ENCODE peak calls at places on chromosomes 12 and 14, in ten cellular contexts. One of them, this sample, is unnamed.

GRCh38 chr12:5081016-5081415 is 37.3 kb downstream of the KCNA5 start:
- DNase-seq in GM19239: no peak
- DNase-seq in uterus: no peak
- DNase-seq in CD8-positive, alpha-beta memory T cell: no peak
- DNase-seq in AG10803: no peak
- DNase-seq in GDM1: no peak
- DNase-seq in pancreas: no peak
- DNase-seq in activated T-helper 1 cell treated with anti-CD3 and anti-CD28 coated beads, Interleukin-2, amount 50 U/mL, for 16 hours: no peak
- DNase-seq in tibial artery: no peak
- DNase-seq in activated naive CD4-positive, alpha-beta T cell: no peak
- DNase-seq in this sample: no peak

GRCh38 chr14:48350971-48351370 is 675.6 kb upstream of the MDGA2 start:
- DNase-seq in GM19239: no peak
- DNase-seq in uterus: no peak
- DNase-seq in CD8-positive, alpha-beta memory T cell: no peak
- DNase-seq in AG10803: no peak
- DNase-seq in GDM1: no peak
- DNase-seq in pancreas: no peak
- DNase-seq in activated T-helper 1 cell treated with anti-CD3 and anti-CD28 coated beads, Interleukin-2, amount 50 U/mL, for 16 hours: no peak
- DNase-seq in tibial artery: no peak
- DNase-seq in activated naive CD4-positive, alpha-beta T cell: no peak
- DNase-seq in this sample: no peak

GRCh38 chr12:121787063-121787774 is 6.3 kb downstream of the RHOF start:
- DNase-seq in GM19239: no peak
- DNase-seq in uterus: no peak
- DNase-seq in CD8-positive, alpha-beta memory T cell: no peak
- DNase-seq in AG10803: no peak
- DNase-seq in GDM1: no peak
- DNase-seq in pancreas: no peak
- DNase-seq in activated T-helper 1 cell treated with anti-CD3 and anti-CD28 coated beads, Interleukin-2, amount 50 U/mL, for 16 hours: no peak
- DNase-seq in tibial artery: no peak
- DNase-seq in activated naive CD4-positive, alpha-beta T cell: peak
- DNase-seq in this sample: no peak

GRCh38 chr14:106308839-106309389 is 782.5 kb downstream of the TMEM121 start:
- DNase-seq in GM19239: peak
- DNase-seq in uterus: no peak
- DNase-seq in CD8-positive, alpha-beta memory T cell: peak
- DNase-seq in AG10803: no peak
- DNase-seq in GDM1: peak
- DNase-seq in pancreas: peak
- DNase-seq in activated T-helper 1 cell treated with anti-CD3 and anti-CD28 coated beads, Interleukin-2, amount 50 U/mL, for 16 hours: peak
- DNase-seq in tibial artery: no peak
- DNase-seq in activated naive CD4-positive, alpha-beta T cell: peak
- DNase-seq in this sample: no peak

GRCh38 chr14:76531821-76532318 is 155.9 kb downstream of the ESRRB start:
- DNase-seq in GM19239: no peak
- DNase-seq in uterus: no peak
- DNase-seq in CD8-positive, alpha-beta memory T cell: no peak
- DNase-seq in AG10803: no peak
- DNase-seq in GDM1: no peak
- DNase-seq in pancreas: no peak
- DNase-seq in activated T-helper 1 cell treated with anti-CD3 and anti-CD28 coated beads, Interleukin-2, amount 50 U/mL, for 16 hours: no peak
- DNase-seq in tibial artery: no peak
- DNase-seq in activated naive CD4-positive, alpha-beta T cell: no peak
- DNase-seq in this sample: no peak

GRCh38 chr12:570237-570925 is 92.9 kb downstream of the NINJ2 start:
- DNase-seq in GM19239: no peak
- DNase-seq in uterus: peak
- DNase-seq in CD8-positive, alpha-beta memory T cell: no peak
- DNase-seq in AG10803: peak
- DNase-seq in GDM1: no peak
- DNase-seq in pancreas: peak
- DNase-seq in activated T-helper 1 cell treated with anti-CD3 and anti-CD28 coated beads, Interleukin-2, amount 50 U/mL, for 16 hours: no peak
- DNase-seq in tibial artery: peak
- DNase-seq in activated naive CD4-positive, alpha-beta T cell: no peak
- DNase-seq in this sample: peak

GRCh38 chr14:85566603-85567002 is 36.7 kb downstream of the FLRT2 start:
- DNase-seq in GM19239: no peak
- DNase-seq in uterus: no peak
- DNase-seq in CD8-positive, alpha-beta memory T cell: no peak
- DNase-seq in AG10803: peak
- DNase-seq in GDM1: no peak
- DNase-seq in pancreas: no peak
- DNase-seq in activated T-helper 1 cell treated with anti-CD3 and anti-CD28 coated beads, Interleukin-2, amount 50 U/mL, for 16 hours: no peak
- DNase-seq in tibial artery: no peak
- DNase-seq in activated naive CD4-positive, alpha-beta T cell: no peak
- DNase-seq in this sample: no peak

GRCh38 chr14:78340250-78340649 is 170.1 kb downstream of the NRXN3 start:
- DNase-seq in GM19239: no peak
- DNase-seq in uterus: no peak
- DNase-seq in CD8-positive, alpha-beta memory T cell: no peak
- DNase-seq in AG10803: no peak
- DNase-seq in GDM1: no peak
- DNase-seq in pancreas: no peak
- DNase-seq in activated T-helper 1 cell treated with anti-CD3 and anti-CD28 coated beads, Interleukin-2, amount 50 U/mL, for 16 hours: no peak
- DNase-seq in tibial artery: no peak
- DNase-seq in activated naive CD4-positive, alpha-beta T cell: no peak
- DNase-seq in this sample: no peak

GRCh38 chr12:20154060-20154459 is 214.3 kb upstream of the PDE3A start:
- DNase-seq in GM19239: no peak
- DNase-seq in uterus: no peak
- DNase-seq in CD8-positive, alpha-beta memory T cell: no peak
- DNase-seq in AG10803: no peak
- DNase-seq in GDM1: no peak
- DNase-seq in pancreas: no peak
- DNase-seq in activated T-helper 1 cell treated with anti-CD3 and anti-CD28 coated beads, Interleukin-2, amount 50 U/mL, for 16 hours: no peak
- DNase-seq in tibial artery: no peak
- DNase-seq in activated naive CD4-positive, alpha-beta T cell: no peak
- DNase-seq in this sample: no peak

GRCh38 chr12:106288510-106289195 is 13.9 kb upstream of the TCP11L2 start:
- DNase-seq in GM19239: no peak
- DNase-seq in uterus: no peak
- DNase-seq in CD8-positive, alpha-beta memory T cell: no peak
- DNase-seq in AG10803: peak
- DNase-seq in GDM1: no peak
- DNase-seq in pancreas: no peak
- DNase-seq in activated T-helper 1 cell treated with anti-CD3 and anti-CD28 coated beads, Interleukin-2, amount 50 U/mL, for 16 hours: peak
- DNase-seq in tibial artery: no peak
- DNase-seq in activated naive CD4-positive, alpha-beta T cell: no peak
- DNase-seq in this sample: no peak

GRCh38 chr12:53097564-53098353 is at the start of gene IGFBP6:
- DNase-seq in GM19239: peak
- DNase-seq in uterus: peak
- DNase-seq in CD8-positive, alpha-beta memory T cell: peak
- DNase-seq in AG10803: peak
- DNase-seq in GDM1: peak
- DNase-seq in pancreas: peak
- DNase-seq in activated T-helper 1 cell treated with anti-CD3 and anti-CD28 coated beads, Interleukin-2, amount 50 U/mL, for 16 hours: peak
- DNase-seq in tibial artery: peak
- DNase-seq in activated naive CD4-positive, alpha-beta T cell: peak
- DNase-seq in this sample: no peak

GRCh38 chr12:66103011-66103913 is 27.3 kb downstream of the LLPH start:
- DNase-seq in GM19239: no peak
- DNase-seq in uterus: no peak
- DNase-seq in CD8-positive, alpha-beta memory T cell: no peak
- DNase-seq in AG10803: peak
- DNase-seq in GDM1: no peak
- DNase-seq in pancreas: no peak
- DNase-seq in activated T-helper 1 cell treated with anti-CD3 and anti-CD28 coated beads, Interleukin-2, amount 50 U/mL, for 16 hours: no peak
- DNase-seq in tibial artery: no peak
- DNase-seq in activated naive CD4-positive, alpha-beta T cell: no peak
- DNase-seq in this sample: no peak

GRCh38 chr12:42590324-42590934 is 883 bp upstream of the PRICKLE1 start:
- DNase-seq in GM19239: peak
- DNase-seq in uterus: peak
- DNase-seq in CD8-positive, alpha-beta memory T cell: no peak
- DNase-seq in AG10803: no peak
- DNase-seq in GDM1: no peak
- DNase-seq in pancreas: peak
- DNase-seq in activated T-helper 1 cell treated with anti-CD3 and anti-CD28 coated beads, Interleukin-2, amount 50 U/mL, for 16 hours: no peak
- DNase-seq in tibial artery: peak
- DNase-seq in activated naive CD4-positive, alpha-beta T cell: no peak
- DNase-seq in this sample: no peak

GRCh38 chr12:1279050-1279449 is 288.0 kb downstream of the ERC1 start:
- DNase-seq in GM19239: no peak
- DNase-seq in uterus: no peak
- DNase-seq in CD8-positive, alpha-beta memory T cell: no peak
- DNase-seq in AG10803: no peak
- DNase-seq in GDM1: no peak
- DNase-seq in pancreas: no peak
- DNase-seq in activated T-helper 1 cell treated with anti-CD3 and anti-CD28 coated beads, Interleukin-2, amount 50 U/mL, for 16 hours: no peak
- DNase-seq in tibial artery: no peak
- DNase-seq in activated naive CD4-positive, alpha-beta T cell: no peak
- DNase-seq in this sample: no peak

GRCh38 chr12:31821484-31821883 is 92.7 kb upstream of the AMN1 start:
- DNase-seq in GM19239: no peak
- DNase-seq in uterus: no peak
- DNase-seq in CD8-positive, alpha-beta memory T cell: no peak
- DNase-seq in AG10803: no peak
- DNase-seq in GDM1: no peak
- DNase-seq in pancreas: no peak
- DNase-seq in activated T-helper 1 cell treated with anti-CD3 and anti-CD28 coated beads, Interleukin-2, amount 50 U/mL, for 16 hours: no peak
- DNase-seq in tibial artery: no peak
- DNase-seq in activated naive CD4-positive, alpha-beta T cell: no peak
- DNase-seq in this sample: no peak

GRCh38 chr14:36105401-36105800 is 71.1 kb downstream of the PTCSC3 start:
- DNase-seq in GM19239: no peak
- DNase-seq in uterus: no peak
- DNase-seq in CD8-positive, alpha-beta memory T cell: no peak
- DNase-seq in AG10803: no peak
- DNase-seq in GDM1: no peak
- DNase-seq in pancreas: no peak
- DNase-seq in activated T-helper 1 cell treated with anti-CD3 and anti-CD28 coated beads, Interleukin-2, amount 50 U/mL, for 16 hours: no peak
- DNase-seq in tibial artery: no peak
- DNase-seq in activated naive CD4-positive, alpha-beta T cell: no peak
- DNase-seq in this sample: no peak

GRCh38 chr12:132459270-132459669 is 30.7 kb upstream of the FBRSL1 start:
- DNase-seq in GM19239: no peak
- DNase-seq in uterus: no peak
- DNase-seq in CD8-positive, alpha-beta memory T cell: no peak
- DNase-seq in AG10803: no peak
- DNase-seq in GDM1: no peak
- DNase-seq in pancreas: peak
- DNase-seq in activated T-helper 1 cell treated with anti-CD3 and anti-CD28 coated beads, Interleukin-2, amount 50 U/mL, for 16 hours: no peak
- DNase-seq in tibial artery: no peak
- DNase-seq in activated naive CD4-positive, alpha-beta T cell: no peak
- DNase-seq in this sample: no peak

GRCh38 chr14:74697543-74697942 is 15.3 kb downstream of the AREL1 start:
- DNase-seq in GM19239: no peak
- DNase-seq in uterus: no peak
- DNase-seq in CD8-positive, alpha-beta memory T cell: no peak
- DNase-seq in AG10803: peak
- DNase-seq in GDM1: no peak
- DNase-seq in pancreas: no peak
- DNase-seq in activated T-helper 1 cell treated with anti-CD3 and anti-CD28 coated beads, Interleukin-2, amount 50 U/mL, for 16 hours: no peak
- DNase-seq in tibial artery: no peak
- DNase-seq in activated naive CD4-positive, alpha-beta T cell: no peak
- DNase-seq in this sample: no peak

GRCh38 chr12:108606492-108606891 is 8.6 kb upstream of the TMEM119 start:
- DNase-seq in GM19239: no peak
- DNase-seq in uterus: no peak
- DNase-seq in CD8-positive, alpha-beta memory T cell: no peak
- DNase-seq in AG10803: no peak
- DNase-seq in GDM1: no peak
- DNase-seq in pancreas: no peak
- DNase-seq in activated T-helper 1 cell treated with anti-CD3 and anti-CD28 coated beads, Interleukin-2, amount 50 U/mL, for 16 hours: no peak
- DNase-seq in tibial artery: no peak
- DNase-seq in activated naive CD4-positive, alpha-beta T cell: no peak
- DNase-seq in this sample: no peak

GRCh38 chr12:78306236-78306635 is 475.5 kb downstream of the NAV3 start:
- DNase-seq in GM19239: no peak
- DNase-seq in uterus: no peak
- DNase-seq in CD8-positive, alpha-beta memory T cell: no peak
- DNase-seq in AG10803: no peak
- DNase-seq in GDM1: no peak
- DNase-seq in pancreas: no peak
- DNase-seq in activated T-helper 1 cell treated with anti-CD3 and anti-CD28 coated beads, Interleukin-2, amount 50 U/mL, for 16 hours: no peak
- DNase-seq in tibial artery: no peak
- DNase-seq in activated naive CD4-positive, alpha-beta T cell: no peak
- DNase-seq in this sample: no peak

GRCh38 chr14:49977126-49977841 is 84.4 kb downstream of the ARF6 start:
- DNase-seq in GM19239: no peak
- DNase-seq in uterus: no peak
- DNase-seq in CD8-positive, alpha-beta memory T cell: no peak
- DNase-seq in AG10803: no peak
- DNase-seq in GDM1: peak
- DNase-seq in pancreas: no peak
- DNase-seq in activated T-helper 1 cell treated with anti-CD3 and anti-CD28 coated beads, Interleukin-2, amount 50 U/mL, for 16 hours: peak
- DNase-seq in tibial artery: no peak
- DNase-seq in activated naive CD4-positive, alpha-beta T cell: peak
- DNase-seq in this sample: no peak

GRCh38 chr12:12503384-12504078 is 59.1 kb downstream of the DUSP16 start:
- DNase-seq in GM19239: no peak
- DNase-seq in uterus: no peak
- DNase-seq in CD8-positive, alpha-beta memory T cell: peak
- DNase-seq in AG10803: no peak
- DNase-seq in GDM1: no peak
- DNase-seq in pancreas: no peak
- DNase-seq in activated T-helper 1 cell treated with anti-CD3 and anti-CD28 coated beads, Interleukin-2, amount 50 U/mL, for 16 hours: no peak
- DNase-seq in tibial artery: no peak
- DNase-seq in activated naive CD4-positive, alpha-beta T cell: no peak
- DNase-seq in this sample: no peak

GRCh38 chr14:20794644-20795369 is 7.8 kb downstream of the RNASE1 start:
- DNase-seq in GM19239: no peak
- DNase-seq in uterus: no peak
- DNase-seq in CD8-positive, alpha-beta memory T cell: no peak
- DNase-seq in AG10803: peak
- DNase-seq in GDM1: no peak
- DNase-seq in pancreas: no peak
- DNase-seq in activated T-helper 1 cell treated with anti-CD3 and anti-CD28 coated beads, Interleukin-2, amount 50 U/mL, for 16 hours: no peak
- DNase-seq in tibial artery: no peak
- DNase-seq in activated naive CD4-positive, alpha-beta T cell: no peak
- DNase-seq in this sample: no peak

GRCh38 chr14:70785556-70785955 is 23.8 kb downstream of the MAP3K9 start:
- DNase-seq in GM19239: no peak
- DNase-seq in uterus: no peak
- DNase-seq in CD8-positive, alpha-beta memory T cell: no peak
- DNase-seq in AG10803: no peak
- DNase-seq in GDM1: no peak
- DNase-seq in pancreas: no peak
- DNase-seq in activated T-helper 1 cell treated with anti-CD3 and anti-CD28 coated beads, Interleukin-2, amount 50 U/mL, for 16 hours: no peak
- DNase-seq in tibial artery: no peak
- DNase-seq in activated naive CD4-positive, alpha-beta T cell: no peak
- DNase-seq in this sample: no peak

GRCh38 chr12:1391722-1392121 is 202.7 kb downstream of the FBXL14 start:
- DNase-seq in GM19239: no peak
- DNase-seq in uterus: no peak
- DNase-seq in CD8-positive, alpha-beta memory T cell: no peak
- DNase-seq in AG10803: no peak
- DNase-seq in GDM1: no peak
- DNase-seq in pancreas: no peak
- DNase-seq in activated T-helper 1 cell treated with anti-CD3 and anti-CD28 coated beads, Interleukin-2, amount 50 U/mL, for 16 hours: no peak
- DNase-seq in tibial artery: no peak
- DNase-seq in activated naive CD4-positive, alpha-beta T cell: no peak
- DNase-seq in this sample: no peak

GRCh38 chr14:23494223-23494622 is 24.7 kb downstream of the NGDN start:
- DNase-seq in GM19239: no peak
- DNase-seq in uterus: no peak
- DNase-seq in CD8-positive, alpha-beta memory T cell: no peak
- DNase-seq in AG10803: peak
- DNase-seq in GDM1: no peak
- DNase-seq in pancreas: no peak
- DNase-seq in activated T-helper 1 cell treated with anti-CD3 and anti-CD28 coated beads, Interleukin-2, amount 50 U/mL, for 16 hours: no peak
- DNase-seq in tibial artery: no peak
- DNase-seq in activated naive CD4-positive, alpha-beta T cell: no peak
- DNase-seq in this sample: no peak

This sample was measured in GOT3.